ENCODE peak calls at places on chromosomes 6 and 20, in four cellular contexts. W, U, C and H are unnamed samples.

GRCh38 chr20:50792708-50793574 is 1.9 kb upstream of the BCAS4 start:
- DNase-seq in C (no peak), W (no peak), U (no peak), H (no peak)

GRCh38 chr20:32079655-32080109 is 27.6 kb downstream of the HCK start:
- DNase-seq in C (no peak), W (peak; percentile 8), U (peak; percentile 61), H (no peak)

GRCh38 chr6:108896111-108896661 is 48.0 kb downstream of the ARMC2 start:
- DNase-seq in W (no peak), C (no peak), U (no peak), H (no peak)

GRCh38 chr6:34423254-34423653 is 2.6 kb downstream of the RPS10 start:
- DNase-seq in W (no peak), U (no peak), C (no peak), H (no peak)

GRCh38 chr20:2374346-2375125 is 6.2 kb upstream of the TGM6 start:
- DNase-seq in U (no peak), C (no peak), W (no peak), H (no peak)

GRCh38 chr6:137001977-137002302 is 42.8 kb downstream of the IL20RA start:
- DNase-seq in U (no peak), C (no peak), W (no peak), H (no peak)

GRCh38 chr20:1331101-1331500 is 2.2 kb upstream of the SDCBP2 start:
- DNase-seq in W (no peak), U (no peak), C (no peak), H (no peak)

GRCh38 chr6:157217198-157217893 is 106.0 kb downstream of the TMEM242 start:
- DNase-seq in W (no peak), U (no peak), C (no peak), H (no peak)

GRCh38 chr6:161631676-161632194 is 357.9 kb upstream of the AGPAT4 start:
- DNase-seq in U (no peak), W (no peak), C (no peak), H (no peak)

GRCh38 chr20:64246616-64247311 is 8.8 kb upstream of the PCMTD2 start:
- DNase-seq in U (no peak), W (no peak), C (no peak), H (no peak)
- TF ChIP-seq SIN3A in U (no peak), W (no peak), C (no peak), H (no peak)

GRCh38 chr6:165850434-165851019 is 187.5 kb upstream of the PDE10A start:
- DNase-seq in U (peak; percentile 27), C (peak; percentile 83), W (peak; percentile 12), H (peak; percentile 46)
- TF ChIP-seq TCF7L2 in U (no peak), C (no peak), W (no peak), H (no peak)

GRCh38 chr6:140581601-140582000 is 1207.2 kb upstream of the CITED2 start:
- DNase-seq in C (no peak), W (no peak), U (no peak), H (no peak)
- TF ChIP-seq SIN3A in C (no peak), W (no peak), U (no peak), H (no peak)

GRCh38 chr6:126535585-126535984 is 195.7 kb downstream of the CENPW start:
- DNase-seq in W (no peak), U (no peak), C (no peak), H (no peak)

GRCh38 chr6:126537437-126537836 is 197.5 kb downstream of the CENPW start:
- DNase-seq in U (no peak), C (no peak), W (no peak), H (no peak)

GRCh38 chr6:126531840-126532239 is 191.9 kb downstream of the CENPW start:
- DNase-seq in U (no peak), C (no peak), W (no peak), H (no peak)

GRCh38 chr6:126534418-126534817 is 194.5 kb downstream of the CENPW start:
- DNase-seq in W (no peak), U (no peak), C (no peak), H (no peak)

GRCh38 chr6:126535138-126535537 is 195.2 kb downstream of the CENPW start:
- DNase-seq in W (no peak), C (no peak), U (no peak), H (no peak)
- TF ChIP-seq TCF7L2 in W (no peak), C (no peak), U (no peak), H (no peak)

DNA sequence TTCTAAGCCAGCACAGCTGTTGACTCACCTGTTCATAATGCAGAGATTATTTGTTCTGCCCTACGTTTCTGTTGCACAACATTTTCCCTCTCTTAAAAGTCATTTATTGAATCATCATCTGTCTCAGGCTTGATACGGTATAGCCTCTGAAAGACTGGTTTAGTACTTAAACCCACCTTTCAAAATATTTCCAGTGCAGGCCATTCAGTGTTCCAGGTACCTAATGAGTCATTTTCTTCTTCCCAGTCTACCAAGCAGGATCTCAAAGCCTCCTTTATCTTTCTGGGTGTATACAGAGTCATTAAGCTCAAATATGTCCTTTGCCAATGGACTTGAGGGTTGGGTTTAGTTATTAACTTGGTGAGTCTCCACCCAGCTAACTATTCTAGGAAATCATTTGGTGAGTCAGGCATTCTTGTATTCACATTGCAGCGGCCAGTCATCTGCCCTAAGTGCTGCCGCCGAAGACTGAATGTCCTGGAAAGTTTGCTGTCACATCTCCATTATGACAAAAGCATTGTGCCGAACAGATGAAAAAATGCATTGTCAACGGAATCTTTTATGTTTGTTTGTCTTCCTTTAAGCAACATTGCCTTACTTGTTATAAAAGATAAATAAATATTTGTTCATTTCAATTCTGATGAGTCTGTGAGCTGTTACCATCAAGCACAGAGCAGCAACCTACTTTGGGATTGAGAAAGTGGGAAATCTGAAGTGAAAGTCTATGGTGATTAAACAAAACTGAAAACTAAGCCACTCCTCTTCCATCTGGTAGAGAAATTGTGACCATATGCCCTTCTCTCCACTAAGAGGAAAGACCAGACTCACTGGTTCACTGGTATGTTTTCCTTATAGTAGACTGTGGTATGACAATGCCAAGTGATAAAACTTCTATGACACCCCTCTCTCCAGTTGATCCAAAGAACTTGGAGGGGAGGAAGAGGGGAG is 14.3 kb upstream of the FAM135A start:
- DNase-seq in U (peak; percentile 96), C (peak; percentile 23), W (peak; percentile 97), H (peak; percentile 87)
- TF ChIP-seq SIN3A in U (no peak), C (no peak), W (peak; percentile 77), H (no peak)

DNA sequence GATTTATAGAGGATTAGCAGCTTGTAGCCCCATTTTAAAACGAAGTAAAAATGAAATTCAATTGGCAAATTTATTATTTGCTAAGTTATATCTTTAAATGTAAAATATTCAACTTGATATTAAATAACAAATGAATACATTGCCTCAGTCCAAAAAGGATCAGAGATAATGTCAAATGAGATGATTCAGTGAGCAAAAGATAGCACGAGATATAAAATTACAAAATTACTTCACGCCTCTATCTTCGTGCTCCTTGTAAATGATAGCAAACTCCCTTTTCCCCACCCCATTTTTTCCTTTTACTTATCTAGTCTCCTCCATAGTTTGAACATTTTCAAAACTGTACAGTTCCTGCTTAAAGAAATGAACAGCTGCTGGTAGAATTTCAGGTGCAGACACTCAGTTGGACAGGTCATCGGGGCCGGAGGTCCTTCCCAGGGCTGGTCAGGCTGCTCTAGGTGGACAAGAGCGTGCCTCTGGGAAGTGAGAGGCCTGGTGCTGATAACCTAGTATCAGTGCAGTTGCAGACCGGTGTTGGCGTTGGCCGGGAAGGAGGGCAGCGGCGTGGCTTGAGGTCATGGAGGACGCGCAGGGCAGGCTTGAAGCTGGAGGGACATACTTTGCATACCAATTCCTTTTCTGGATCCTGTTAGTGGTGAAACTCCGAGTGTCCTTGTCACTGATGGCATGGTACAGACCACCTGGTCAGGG is 83.9 kb downstream of the CDC5L start:
- DNase-seq in C (peak; percentile 64), W (no peak), U (no peak), H (no peak)
- TF ChIP-seq TCF7L2 in C (no peak), W (no peak), U (no peak), H (no peak)

DNA sequence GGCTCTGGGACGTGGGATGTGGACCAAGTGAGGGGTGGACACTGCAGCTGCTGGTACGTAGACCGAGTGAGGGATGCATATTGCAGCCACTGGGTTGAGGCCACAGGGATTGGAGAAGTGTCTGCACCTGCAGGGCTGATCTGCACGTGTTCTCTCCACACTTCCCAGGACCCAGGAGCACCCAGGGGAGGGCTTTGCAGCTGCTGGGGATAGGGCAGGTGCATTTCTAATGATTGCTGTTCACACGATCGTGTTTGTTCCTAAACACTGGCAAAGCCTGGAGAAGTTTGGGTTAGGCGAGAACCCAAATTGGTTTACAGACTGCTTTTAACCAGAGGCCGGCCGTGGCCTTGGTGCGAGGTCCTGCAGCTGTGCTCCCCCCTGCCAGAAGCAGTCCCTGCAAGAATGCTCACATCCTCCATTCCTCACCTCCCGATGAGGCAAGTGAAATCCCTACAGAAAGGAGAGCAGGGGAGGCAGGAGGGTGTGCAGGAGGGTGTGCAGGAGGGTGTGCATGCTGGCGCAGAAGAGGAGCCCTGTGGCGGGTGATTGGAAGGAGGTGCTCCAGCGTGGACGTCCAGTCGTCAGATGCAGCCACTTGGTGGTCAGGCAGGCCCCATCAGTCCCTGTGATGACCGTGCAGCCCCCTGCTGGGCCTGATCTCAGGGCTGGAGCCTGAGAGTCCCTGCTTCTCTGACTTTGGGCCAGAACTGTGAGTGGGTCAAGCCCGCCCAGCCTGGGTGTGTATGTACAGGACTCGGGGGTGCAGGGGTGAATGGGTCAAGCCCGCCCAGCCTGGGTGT is 55.6 kb upstream of the FRMD1 start:
- DNase-seq in U (no peak), W (no peak), C (no peak), H (no peak)
- TF ChIP-seq SIN3A in U (no peak), W (no peak), C (no peak), H (no peak)

DNA sequence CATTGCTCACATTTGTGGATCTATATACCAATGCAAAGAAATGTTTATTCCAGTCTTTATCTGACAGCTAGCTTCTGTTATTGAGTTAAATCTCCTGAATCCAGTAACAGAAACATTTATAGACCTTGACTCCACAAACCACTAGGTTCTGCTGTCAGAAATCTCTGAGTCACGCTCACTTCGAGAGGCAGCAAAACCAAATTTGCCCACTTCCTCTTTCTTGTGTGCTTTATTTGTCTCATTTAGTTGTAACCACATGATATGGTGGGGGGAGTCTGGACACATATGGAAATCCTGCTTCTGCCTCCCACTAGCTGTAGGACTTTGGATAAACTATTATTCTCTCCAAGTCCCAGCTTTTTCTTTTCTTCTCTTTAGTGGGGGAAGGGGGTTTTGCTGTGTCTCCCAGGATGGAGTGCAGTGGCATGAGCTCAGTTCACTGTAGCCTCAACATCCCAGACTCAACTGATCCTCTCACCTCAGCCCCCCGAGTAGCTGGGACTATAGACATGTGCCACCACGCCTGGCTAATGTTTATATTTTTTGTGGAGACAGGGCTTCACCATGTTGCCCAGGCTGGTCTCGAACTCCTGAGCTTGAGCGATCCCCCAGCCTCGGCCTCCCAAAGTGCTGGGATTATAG is 54.4 kb downstream of the IPCEF1 start:
- DNase-seq in W (no peak), U (no peak), C (no peak), H (no peak)
- TF ChIP-seq TCF7L2 in W (no peak), U (no peak), C (no peak), H (no peak)

DNA sequence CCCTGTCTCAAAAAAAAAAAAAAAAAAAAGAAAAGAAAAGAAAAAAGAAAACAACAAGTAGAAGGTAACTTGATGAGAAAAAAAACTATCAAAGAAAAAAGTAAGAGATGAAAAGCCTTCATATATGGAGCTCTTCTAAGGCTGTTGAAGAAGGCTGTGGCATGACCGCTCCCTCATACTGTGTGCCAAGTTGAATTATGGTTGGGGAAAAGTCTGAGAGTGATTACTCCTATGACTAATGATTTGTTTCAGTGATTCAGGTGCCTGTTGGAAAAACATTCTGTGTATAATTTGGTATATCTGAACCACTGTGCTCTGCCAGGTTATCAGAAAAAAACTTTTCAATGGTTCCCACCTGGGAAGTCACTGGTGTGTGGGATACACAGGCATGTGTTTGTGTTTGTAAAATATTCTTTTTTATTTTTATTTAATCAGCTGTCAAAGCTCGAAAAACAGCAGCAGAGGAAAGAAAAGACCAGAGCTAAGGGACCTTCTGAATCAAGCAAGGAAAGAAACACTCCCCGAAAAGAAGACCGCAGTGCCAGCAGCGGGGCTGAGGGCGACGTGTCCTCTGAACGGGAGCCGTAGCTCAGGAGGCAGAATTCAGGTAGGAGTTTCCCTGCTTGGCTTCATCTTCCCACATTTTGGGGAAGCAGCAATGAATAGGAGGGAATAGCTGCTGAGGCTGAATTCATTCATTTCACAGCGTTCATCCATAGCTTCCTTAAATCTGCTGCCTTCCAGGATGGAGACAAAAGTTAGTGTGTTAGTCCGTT is 69.7 kb upstream of the SCP2D1 start:
- DNase-seq in C (no peak), U (no peak), W (no peak), H (no peak)
- TF ChIP-seq SIN3A in C (no peak), U (no peak), W (no peak), H (no peak)